ENCODE peak calls at places on chromosome 13, in seven cellular contexts. Y, J, X, F, I, A and V are unnamed samples. For H3K4me1 and H3K27me3, the result is how much of the 10 kb centered on the place peaks cover.

GRCh38 chr13:35781044-35781443 is 304.6 kb upstream of the MAB21L1 start:
- DNase-seq in Y (no peak), J (no peak), X (no peak), F (no peak), I (no peak), A (no peak), V (no peak)

GRCh38 chr13:113879017-113879416 is 15.1 kb upstream of the GAS6 start:
- DNase-seq in Y (no peak), J (peak), X (no peak), F (no peak), I (no peak), A (no peak), V (no peak)

GRCh38 chr13:50386527-50387123 is 371.4 kb downstream of the KCNRG start:
- DNase-seq in Y (no peak), J (peak), X (peak), F (peak), I (no peak), A (no peak), V (peak)

GRCh38 chr13:86425127-86425526 is 625.9 kb upstream of the SLITRK6 start:
- DNase-seq in Y (no peak), J (peak), X (peak), F (no peak), I (no peak), A (no peak), V (no peak)

GRCh38 chr13:97403893-97404683 is 29.9 kb upstream of the RAP2A start:
- DNase-seq in Y (no peak), J (no peak), X (no peak), F (no peak), I (no peak), A (no peak), V (no peak)

GRCh38 chr13:26425439-26426358 is 131.8 kb upstream of the WASF3 start:
- DNase-seq in Y (peak), J (no peak), X (no peak), F (no peak), I (no peak), A (no peak), V (no peak)

GRCh38 chr13:57552441-57552840 is 79.1 kb upstream of the PCDH17 start:
- DNase-seq in Y (no peak), J (no peak), X (no peak), F (no peak), I (no peak), A (no peak), V (no peak)

GRCh38 chr13:50080158-50080855 is 65.1 kb downstream of the KCNRG start:
- DNase-seq in Y (peak), J (peak), X (peak), F (peak), I (peak), A (peak), V (no peak)

GRCh38 chr13:80299046-80299445 is 41.9 kb downstream of the SPRY2 start:
- DNase-seq in Y (no peak), J (no peak), X (no peak), F (no peak), I (no peak), A (no peak), V (no peak)

GRCh38 chr13:45799451-45799850 is 52.1 kb downstream of the SIAH3 start:
- DNase-seq in Y (no peak), J (peak), X (no peak), F (no peak), I (no peak), A (no peak), V (peak)

GRCh38 chr13:38602261-38602660 is 84.6 kb upstream of the FREM2 start:
- DNase-seq in Y (no peak), J (no peak), X (no peak), F (no peak), I (no peak), A (no peak), V (no peak)

GRCh38 chr13:53783466-53783865 is 754.9 kb downstream of the OLFM4 start:
- DNase-seq in Y (peak), J (no peak), X (no peak), F (no peak), I (no peak), A (no peak), V (no peak)

GRCh38 chr13:112779856-112780604 is 90.2 kb downstream of the ATP11A start:
- DNase-seq in Y (no peak), J (no peak), X (no peak), F (no peak), I (no peak), A (no peak), V (no peak)
- H3K4me1 ChIP-seq in Y (under half), J (under half), X (under half), F (under half), I (under half), A (under half), V (under half)

DNA sequence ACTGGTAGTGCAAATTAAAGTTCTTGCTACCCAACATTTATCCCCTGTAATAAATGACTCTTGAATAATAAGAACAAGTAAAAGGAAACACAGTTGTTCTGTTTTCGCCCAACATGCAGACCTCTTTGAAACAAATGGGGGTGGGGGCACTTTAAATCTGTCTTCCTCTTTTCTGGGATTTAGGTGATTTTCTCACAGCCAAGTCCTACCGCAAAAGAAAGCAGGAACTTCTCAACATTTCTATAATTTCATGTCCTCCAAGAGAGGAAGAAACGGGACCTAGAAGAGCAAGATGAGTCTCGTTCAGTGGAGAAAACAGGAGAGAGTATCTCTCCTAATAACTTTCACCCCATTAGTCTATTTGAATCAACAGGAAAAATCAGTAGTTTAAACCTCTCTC is 3.4 kb downstream of the POU4F1 start:
- DNase-seq in Y (no peak), J (no peak), X (no peak), F (no peak), I (no peak), A (no peak), V (no peak)
- H3K27me3 ChIP-seq in Y (under half), J (half or more), X (half or more), F (half or more), I (half or more), A (under half), V (under half)

GRCh38 chr13:99506632-99507031 is 5.4 kb downstream of the TM9SF2 start:
- DNase-seq in Y (no peak), J (no peak), X (no peak), F (no peak), I (no peak), A (peak), V (no peak)
- H3K4me3 ChIP-seq in Y (no peak), J (no peak), X (no peak), F (no peak), I (no peak), A (peak), V (peak)

DNA sequence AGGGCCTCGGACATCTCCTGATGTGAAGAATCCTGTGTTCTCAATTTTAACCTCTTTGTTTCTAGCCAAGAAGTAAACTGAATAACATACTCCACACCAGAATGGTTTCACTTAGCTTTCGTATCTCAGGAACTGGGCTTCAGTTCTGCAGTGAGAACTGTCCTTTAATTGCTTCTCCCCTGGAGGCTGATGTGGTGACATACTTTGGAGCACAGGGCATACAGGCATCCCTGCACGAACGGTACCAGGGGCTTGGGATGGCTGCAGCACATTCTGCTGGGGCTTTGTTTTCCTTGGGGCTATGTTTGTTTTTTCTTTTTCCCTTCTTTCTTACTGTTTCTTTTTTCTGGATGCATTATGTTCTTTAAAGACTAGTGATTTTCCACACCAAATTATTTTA is 230.5 kb downstream of the TM9SF2 start:
- DNase-seq in Y (no peak), J (peak), X (peak), F (no peak), I (no peak), A (no peak), V (no peak)
- H3K4me1 ChIP-seq in Y (under half), J (half or more), X (under half), F (under half), I (under half), A (half or more), V (under half)

GRCh38 chr13:99984134-99984462 is 2.5 kb downstream of the ZIC2 start:
- DNase-seq in Y (no peak), J (peak), X (no peak), F (no peak), I (no peak), A (no peak), V (no peak)

GRCh38 chr13:99985886-99986527 is 4.4 kb downstream of the ZIC2 start:
- DNase-seq in Y (no peak), J (peak), X (no peak), F (no peak), I (no peak), A (no peak), V (no peak)

GRCh38 chr13:99983401-99984133 is 2.0 kb downstream of the ZIC2 start:
- DNase-seq in Y (no peak), J (peak), X (peak), F (no peak), I (no peak), A (no peak), V (no peak)

GRCh38 chr13:99985243-99985874 is 3.8 kb downstream of the ZIC2 start:
- DNase-seq in Y (no peak), J (peak), X (peak), F (no peak), I (no peak), A (no peak), V (no peak)

GRCh38 chr13:99984463-99985242 is 3.1 kb downstream of the ZIC2 start:
- DNase-seq in Y (no peak), J (peak), X (peak), F (no peak), I (no peak), A (no peak), V (no peak)
- H3K27me3 ChIP-seq in Y (under half), J (under half), X (half or more), F (half or more), I (half or more), A (under half), V (under half)

GRCh38 chr13:48221301-48222190 is 11.5 kb upstream of the ITM2B start:
- DNase-seq in Y (no peak), J (no peak), X (no peak), F (peak), I (no peak), A (no peak), V (no peak)

GRCh38 chr13:48223016-48223385 is 10.0 kb upstream of the ITM2B start:
- DNase-seq in Y (no peak), J (no peak), X (no peak), F (no peak), I (no peak), A (peak), V (no peak)

GRCh38 chr13:48220592-48221300 is 12.3 kb upstream of the ITM2B start:
- DNase-seq in Y (no peak), J (no peak), X (no peak), F (no peak), I (no peak), A (no peak), V (no peak)

DNA sequence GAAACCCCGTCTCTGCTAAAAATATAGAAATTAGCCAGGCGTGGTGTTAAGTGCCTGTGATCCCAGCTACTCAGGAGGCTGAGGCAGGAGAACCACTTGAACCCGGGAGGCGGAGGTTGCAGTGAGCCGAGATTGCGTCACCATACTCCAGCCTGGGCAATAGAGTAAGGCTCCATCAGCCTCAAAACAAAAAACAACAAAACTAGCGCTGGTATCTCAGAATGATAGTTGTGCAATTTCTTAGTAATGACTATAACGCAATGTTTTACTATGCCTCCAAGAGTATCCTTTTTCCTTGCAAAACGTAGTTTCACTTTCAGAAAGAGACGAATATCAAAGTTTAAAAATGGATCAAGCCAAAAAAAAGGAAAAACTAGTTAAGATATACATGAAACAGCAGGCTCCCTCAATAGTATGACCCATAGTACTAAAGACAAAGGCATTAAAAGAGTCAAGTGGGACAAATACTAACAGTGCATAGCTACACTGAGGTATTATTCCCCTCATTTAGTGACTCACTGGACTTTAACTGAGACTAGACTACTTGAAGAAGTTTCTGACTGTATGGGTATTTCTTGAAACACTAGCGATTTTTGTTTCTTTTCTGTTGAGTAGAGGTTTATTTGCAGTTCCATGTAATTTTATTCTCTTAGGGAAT is 10.5 kb upstream of the ITM2B start:
- DNase-seq in Y (no peak), J (no peak), X (no peak), F (peak), I (no peak), A (peak), V (peak)
- H3K4me3 ChIP-seq in Y (no peak), J (no peak), X (no peak), F (peak), I (peak), A (peak), V (peak)

DNA sequence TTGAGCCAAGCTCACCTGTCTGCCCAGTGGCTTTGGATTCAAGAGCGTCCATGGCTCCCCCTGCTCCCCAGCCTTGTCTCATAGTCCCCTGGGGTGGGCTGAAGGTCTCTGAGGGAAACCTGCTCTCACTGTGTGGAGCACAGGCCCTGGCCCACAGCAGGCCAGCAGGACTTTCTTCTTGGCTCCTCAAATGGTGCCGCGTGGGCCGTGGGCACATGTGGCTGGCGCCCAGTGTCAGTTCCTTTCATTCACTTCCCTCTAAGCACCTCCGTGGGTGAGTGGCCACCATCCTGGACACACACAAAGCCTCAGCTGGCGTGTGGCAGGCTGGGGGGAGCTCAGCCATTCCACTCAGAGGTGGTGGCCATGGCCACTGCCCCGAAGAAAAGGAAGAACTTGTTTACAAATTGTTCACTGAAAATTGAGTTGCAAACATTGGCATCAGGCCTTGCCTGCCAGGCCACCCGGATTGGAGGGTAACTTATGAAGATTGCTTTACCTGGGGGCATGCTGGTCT is 53.1 kb downstream of the C1QTNF9 start:
- DNase-seq in Y (no peak), J (no peak), X (no peak), F (no peak), I (no peak), A (no peak), V (no peak)
- H3K4me1 ChIP-seq in Y (under half), J (under half), X (under half), F (under half), I (under half), A (under half), V (under half)

DNA sequence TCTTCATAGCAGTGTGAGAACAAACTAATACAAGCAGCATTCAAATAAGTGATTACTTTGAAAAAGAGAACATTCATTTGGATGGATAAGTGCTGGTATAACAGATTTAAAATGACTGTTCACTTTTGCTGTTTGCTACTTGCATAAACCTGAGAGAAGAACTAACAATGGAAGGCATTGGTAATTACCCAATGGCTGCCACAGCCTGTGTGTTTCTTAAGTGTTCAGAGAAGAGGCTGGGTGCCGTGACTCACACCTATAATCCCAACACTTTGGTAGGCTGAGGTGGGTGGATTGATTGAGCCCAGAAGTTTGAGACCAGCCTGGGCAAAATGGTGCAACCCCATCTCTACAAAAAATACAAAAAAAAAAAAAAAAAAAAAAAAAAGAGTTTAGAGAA is 4.9 kb upstream of the TEX26 start:
- DNase-seq in Y (no peak), J (no peak), X (no peak), F (no peak), I (no peak), A (no peak), V (no peak)
- H3K27me3 ChIP-seq in Y (under half), J (under half), X (under half), F (under half), I (under half), A (under half), V (under half)

DNA sequence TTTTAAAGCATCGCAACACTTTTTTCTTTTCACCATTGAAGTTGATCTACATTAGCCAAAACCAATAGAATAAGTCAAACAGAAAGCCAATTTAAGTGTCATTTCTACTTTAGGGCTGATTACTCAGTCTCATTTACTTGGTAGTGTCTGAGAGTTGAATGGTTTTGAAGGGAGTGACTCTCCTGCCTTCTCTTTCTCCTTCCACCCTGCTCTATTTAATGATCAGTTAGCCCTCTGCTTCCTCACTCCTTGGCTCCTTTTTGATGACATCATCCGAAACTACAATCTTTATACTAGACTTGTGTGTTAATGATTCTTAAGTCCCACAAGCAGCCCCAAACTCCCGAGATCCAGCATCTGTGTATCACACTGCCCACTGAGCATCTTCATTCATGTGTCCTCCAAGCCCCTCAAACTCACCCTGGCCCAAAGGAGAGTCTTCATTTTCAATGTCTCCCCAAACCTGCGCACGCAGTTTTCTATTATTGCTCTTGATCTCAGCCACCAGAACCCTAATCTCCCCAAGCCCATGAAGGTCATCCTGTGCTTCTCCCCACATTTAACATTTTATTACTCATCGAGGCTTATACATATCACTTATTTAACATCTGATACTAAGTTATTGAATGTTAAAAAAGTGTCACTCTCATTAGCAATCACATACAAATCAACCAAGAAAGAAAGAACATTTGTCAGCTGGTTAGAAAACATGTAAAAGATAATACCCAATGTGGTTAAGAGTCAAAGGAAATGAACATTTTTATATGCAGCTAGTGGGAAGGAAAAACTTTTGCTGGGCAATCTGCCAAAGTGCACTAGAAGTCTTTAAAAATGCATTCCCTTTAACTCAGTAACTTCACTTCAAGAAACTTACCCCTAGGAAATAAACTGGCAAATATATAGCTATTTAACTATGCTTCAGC is 32.2 kb upstream of the ARGLU1 start:
- DNase-seq in Y (no peak), J (no peak), X (no peak), F (peak), I (no peak), A (no peak), V (no peak)
- H3K4me3 ChIP-seq in Y (no peak), J (no peak), X (no peak), F (no peak), I (no peak), A (no peak), V (no peak)

GRCh38 chr13:109790071-109790470 is 3.7 kb upstream of the IRS2 start:
- DNase-seq in Y (no peak), J (no peak), X (no peak), F (no peak), I (no peak), A (no peak), V (no peak)
- H3K4me1 ChIP-seq in Y (under half), J (under half), X (under half), F (under half), I (under half), A (under half), V (under half)